ENCODE peak calls at places on chromosomes 4 and X, in six cellular contexts. F is psoas muscle, D is right atrium auricular region, Q is neuronal stem cell, W is tibial nerve, J is Karpas-422. H is an unnamed sample. For H3K4me1, H3K36me3 and H3K9me3, the result is how much of the 10 kb centered on the place peaks cover.

GRCh38 chr4:68346461-68346860 is 3.4 kb downstream of the YTHDC1 start:
- DNase-seq in F (no peak), D (no peak), Q (no peak), W (no peak), J (no peak), H (no peak)

GRCh38 chr4:122243785-122244184 is 91.7 kb downstream of the BLTP1 start:
- DNase-seq in F (no peak), D (no peak), Q (no peak), W (no peak), J (no peak), H (no peak)

GRCh38 chrX:38500886-38501285 is 60.5 kb upstream of the TSPAN7 start:
- DNase-seq in F (no peak), D (no peak), Q (no peak), W (no peak), J (no peak), H (no peak)

GRCh38 chr4:56742080-56742871 is 61.2 kb upstream of the HOPX start:
- DNase-seq in F (no peak), D (no peak), Q (no peak), W (no peak), J (no peak), H (no peak)

GRCh38 chr4:98341309-98341708 is 80.1 kb downstream of the RAP1GDS1 start:
- DNase-seq in F (no peak), D (no peak), Q (no peak), W (no peak), J (no peak), H (no peak)

GRCh38 chr4:82525287-82525898 is 36.4 kb downstream of the TMEM150C start:
- DNase-seq in F (no peak), D (no peak), Q (no peak), W (no peak), J (no peak), H (no peak)

GRCh38 chrX:36721990-36722389 is 286.2 kb upstream of the FAM47C start:
- DNase-seq in F (no peak), D (no peak), Q (no peak), W (no peak), J (no peak), H (no peak)

GRCh38 chrX:129760981-129761380 is 18.8 kb upstream of the SASH3 start:
- DNase-seq in F (peak), D (no peak), Q (no peak), W (no peak), J (no peak), H (no peak)

GRCh38 chrX:153768311-153769157 is 4.5 kb downstream of the PLXNB3 start:
- DNase-seq in F (peak), D (no peak), Q (no peak), W (no peak), J (no peak), H (no peak)

GRCh38 chr4:145179201-145179860 is 1.1 kb downstream of the OTUD4 start:
- DNase-seq in F (peak), D (peak), Q (no peak), W (peak), J (peak), H (peak)

GRCh38 chr4:187666634-187667033 is 328.9 kb upstream of the ZFP42 start:
- DNase-seq in F (no peak), D (no peak), Q (no peak), W (no peak), J (no peak), H (no peak)

GRCh38 chr4:127965803-127966175 is 583 bp downstream of the ABHD18 start:
- DNase-seq in F (no peak), D (no peak), Q (no peak), W (no peak), J (peak), H (no peak)

GRCh38 chr4:95318483-95318882 is 230.3 kb downstream of the UNC5C start:
- DNase-seq in F (no peak), D (no peak), Q (no peak), W (no peak), J (no peak), H (no peak)

GRCh38 chr4:175035907-175036306 is 117.7 kb downstream of the ADAM29 start:
- DNase-seq in F (no peak), D (no peak), Q (no peak), W (no peak), J (no peak), H (peak)

GRCh38 chrX:153951683-153952372 is 7.4 kb upstream of the RENBP start:
- DNase-seq in F (no peak), D (no peak), Q (no peak), W (no peak), J (no peak), H (no peak)

GRCh38 chr4:107603430-107603829 is 116.6 kb downstream of the PAPSS1 start:
- DNase-seq in F (no peak), D (no peak), Q (no peak), W (no peak), J (no peak), H (peak)

GRCh38 chr4:109658871-109659410 is 44.3 kb downstream of the CASP6 start:
- DNase-seq in F (no peak), D (no peak), Q (no peak), W (no peak), J (no peak), H (no peak)

GRCh38 chrX:133045986-133046385 is 50.9 kb downstream of the USP26 start:
- DNase-seq in F (no peak), D (no peak), Q (no peak), W (no peak), J (peak), H (peak)

GRCh38 chrX:73876897-73877296 is 313.9 kb downstream of the CHIC1 start:
- DNase-seq in F (no peak), D (no peak), Q (no peak), W (no peak), J (no peak), H (no peak)

GRCh38 chr4:73984736-73985527 is 3.1 kb downstream of the PPBP start:
- DNase-seq in F (no peak), D (no peak), Q (no peak), W (no peak), J (no peak), H (no peak)

GRCh38 chr4:47525154-47525819 is 40.2 kb downstream of the ATP10D start:
- DNase-seq in F (no peak), D (peak), Q (no peak), W (no peak), J (no peak), H (peak)

GRCh38 chr4:189374176-189374575 is 566.5 kb upstream of the FRG1 start:
- DNase-seq in F (no peak), D (no peak), Q (no peak), W (no peak), J (no peak), H (no peak)

DNA sequence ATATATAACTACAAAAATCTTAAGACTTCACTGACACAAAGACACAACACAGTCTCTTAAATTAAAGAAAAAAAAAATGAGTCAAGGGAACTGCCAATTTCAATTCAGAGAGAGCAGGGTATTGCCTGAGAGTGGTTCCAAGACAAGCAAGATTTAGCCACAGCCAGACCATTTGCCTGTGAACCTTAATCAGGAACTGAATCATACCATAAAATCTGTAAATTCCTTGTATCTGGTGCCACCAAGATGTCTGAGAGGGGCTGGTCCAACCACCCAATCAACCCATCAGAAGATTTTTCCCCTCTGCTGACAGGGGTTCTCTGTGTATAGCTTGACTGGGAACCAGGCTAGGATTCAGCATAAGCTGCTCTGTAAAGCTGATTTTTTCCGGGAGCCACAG is 159.2 kb downstream of the CPEB2 start:
- DNase-seq in F (no peak), D (no peak), Q (no peak), W (no peak), J (no peak), H (no peak)
- H3K4me1 ChIP-seq in F (under half), D (under half), Q (under half), W (under half), J (under half), H (under half)

GRCh38 chrX:150649096-150649870 is 43.9 kb upstream of the MTMR1 start:
- DNase-seq in F (no peak), D (no peak), Q (no peak), W (no peak), J (no peak), H (no peak)
- H3K36me3 ChIP-seq in F (under half), D (under half), Q (under half), W (under half), J (under half), H (under half)

GRCh38 chr4:71830-72229 is 18.7 kb downstream of the ZNF595 start:
- DNase-seq in F (no peak), D (no peak), Q (no peak), W (no peak), J (no peak), H (no peak)
- H3K9me3 ChIP-seq in F (half or more), D (half or more), Q (half or more), W (half or more), J (half or more), H (under half)

GRCh38 chrX:41705680-41706374 is 17.1 kb downstream of the GPR34 start:
- DNase-seq in F (no peak), D (no peak), Q (no peak), W (no peak), J (peak), H (no peak)
- H3K4me1 ChIP-seq in F (under half), D (under half), Q (under half), W (under half), J (under half), H (under half)

DNA sequence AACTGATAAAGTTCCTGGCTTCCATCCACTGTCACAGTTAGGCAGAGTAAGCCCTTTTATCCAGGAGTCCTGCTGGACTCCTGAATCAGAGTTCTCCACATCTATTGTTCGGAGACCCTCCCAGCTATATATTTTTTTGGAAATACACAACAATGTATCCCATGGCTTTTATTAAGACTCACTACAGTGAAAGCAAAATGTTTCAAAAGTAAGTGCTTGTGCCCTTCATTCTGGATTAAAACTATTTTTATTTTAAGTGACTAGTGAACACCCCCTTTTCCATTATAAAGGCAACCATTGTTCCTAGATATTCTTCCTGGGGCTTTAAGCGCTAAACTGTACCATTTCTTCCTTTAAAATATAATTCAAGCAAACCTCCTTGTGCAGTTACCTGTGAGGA is 56.8 kb downstream of the KIF4A start:
- DNase-seq in F (no peak), D (no peak), Q (no peak), W (no peak), J (no peak), H (no peak)
- H3K36me3 ChIP-seq in F (under half), D (under half), Q (half or more), W (under half), J (half or more), H (under half)

GRCh38 chrX:155755706-155756337 is 125.3 kb upstream of the VAMP7 start:
- DNase-seq in F (no peak), D (no peak), Q (no peak), W (no peak), J (no peak), H (no peak)
- H3K9me3 ChIP-seq in F (under half), D (under half), Q (under half), W (under half), J (under half), H (under half)